ENCODE peak calls at places on chromosomes 13 and 19, in seven cellular contexts. One of them, this sample, is unnamed.

GRCh38 chr13:81568824-81569223 is 1227.9 kb upstream of the SPRY2 start:
- DNase-seq in ovary: no peak
- DNase-seq in HCT116: no peak
- DNase-seq in stomach: no peak
- DNase-seq in A549: no peak
- DNase-seq in right lobe of liver: no peak
- DNase-seq in spleen: no peak
- DNase-seq in this sample: no peak

GRCh38 chr13:80630685-80631121 is 289.8 kb upstream of the SPRY2 start:
- DNase-seq in ovary: no peak
- DNase-seq in right lobe of liver: no peak
- DNase-seq in A549: no peak
- DNase-seq in spleen: no peak
- DNase-seq in HCT116: no peak
- DNase-seq in stomach: no peak
- DNase-seq in this sample: no peak

GRCh38 chr13:94824601-94825000 is 112.3 kb upstream of the SOX21 start:
- DNase-seq in A549: no peak
- DNase-seq in stomach: no peak
- DNase-seq in HCT116: no peak
- DNase-seq in ovary: no peak
- DNase-seq in spleen: no peak
- DNase-seq in right lobe of liver: no peak
- DNase-seq in this sample: no peak

GRCh38 chr19:13441810-13442512 is 64.3 kb downstream of the CACNA1A start:
- DNase-seq in spleen: no peak
- DNase-seq in right lobe of liver: peak; percentile 21
- DNase-seq in HCT116: no peak
- DNase-seq in A549: no peak
- DNase-seq in ovary: peak; percentile 17
- DNase-seq in stomach: no peak
- DNase-seq in this sample: peak; percentile 5

GRCh38 chr19:18418034-18418724 is 1.0 kb upstream of the SSBP4 start:
- DNase-seq in HCT116: no peak
- DNase-seq in right lobe of liver: no peak
- DNase-seq in spleen: peak; percentile 85
- DNase-seq in A549: no peak
- DNase-seq in stomach: no peak
- DNase-seq in ovary: peak; percentile 76
- DNase-seq in this sample: no peak

GRCh38 chr13:30816733-30817132 is 81.4 kb downstream of the ALOX5AP start:
- DNase-seq in ovary: no peak
- DNase-seq in A549: no peak
- DNase-seq in HCT116: no peak
- DNase-seq in stomach: no peak
- DNase-seq in spleen: no peak
- DNase-seq in right lobe of liver: no peak
- DNase-seq in this sample: no peak

GRCh38 chr13:40875583-40875982 is 86.2 kb downstream of the SLC25A15 start:
- DNase-seq in ovary: no peak
- DNase-seq in spleen: no peak
- DNase-seq in stomach: no peak
- DNase-seq in A549: no peak
- DNase-seq in HCT116: no peak
- DNase-seq in right lobe of liver: no peak
- DNase-seq in this sample: peak; percentile 8

GRCh38 chr19:47891923-47892666 is 6.0 kb upstream of the SULT2A1 start:
- DNase-seq in A549: no peak
- DNase-seq in ovary: no peak
- DNase-seq in stomach: peak; percentile 41
- DNase-seq in spleen: peak; percentile 41
- DNase-seq in right lobe of liver: peak; percentile 66
- DNase-seq in HCT116: no peak
- DNase-seq in this sample: no peak

GRCh38 chr19:19866599-19867248 is 1.0 kb downstream of the ZNF253 start:
- DNase-seq in ovary: peak; percentile 28
- DNase-seq in right lobe of liver: no peak
- DNase-seq in stomach: no peak
- DNase-seq in A549: no peak
- DNase-seq in spleen: peak; percentile 78
- DNase-seq in HCT116: no peak
- DNase-seq in this sample: peak; percentile 44

GRCh38 chr19:39557791-39558622 is 18.0 kb upstream of the EID2 start:
- DNase-seq in HCT116: no peak
- DNase-seq in ovary: no peak
- DNase-seq in right lobe of liver: no peak
- DNase-seq in spleen: no peak
- DNase-seq in stomach: no peak
- DNase-seq in A549: no peak
- DNase-seq in this sample: no peak

GRCh38 chr19:2345794-2346663 is 14.0 kb upstream of the TMPRSS9 start:
- DNase-seq in right lobe of liver: peak; percentile 52
- DNase-seq in stomach: peak; percentile 80
- DNase-seq in HCT116: no peak
- DNase-seq in ovary: peak; percentile 68
- DNase-seq in A549: no peak
- DNase-seq in spleen: no peak
- DNase-seq in this sample: peak; percentile 40

GRCh38 chr19:19643158-19644053 is at the start of gene GMIP:
- DNase-seq in ovary: peak; percentile 80
- DNase-seq in spleen: peak; percentile 98
- DNase-seq in right lobe of liver: peak; percentile 86
- DNase-seq in A549: peak; percentile 55
- DNase-seq in stomach: peak; percentile 88
- DNase-seq in HCT116: peak; percentile 36
- DNase-seq in this sample: peak; percentile 78

GRCh38 chr19:952680-953500 is 27.1 kb downstream of the ARID3A start:
- DNase-seq in right lobe of liver: no peak
- DNase-seq in spleen: no peak
- DNase-seq in A549: no peak
- DNase-seq in ovary: peak; percentile 15
- DNase-seq in stomach: no peak
- DNase-seq in HCT116: no peak
- DNase-seq in this sample: no peak

GRCh38 chr13:77918391-77919261 is at the start of gene EDNRB:
- DNase-seq in ovary: peak; percentile 19
- DNase-seq in right lobe of liver: peak; percentile 40
- DNase-seq in spleen: peak; percentile 75
- DNase-seq in A549: peak; percentile 25
- DNase-seq in HCT116: no peak
- DNase-seq in stomach: peak; percentile 27
- DNase-seq in this sample: peak; percentile 42

GRCh38 chr19:35098413-35099049 is 17.1 kb upstream of the FXYD3 start:
- DNase-seq in ovary: no peak
- DNase-seq in HCT116: no peak
- DNase-seq in spleen: no peak
- DNase-seq in stomach: peak; percentile 85
- DNase-seq in right lobe of liver: peak; percentile 69
- DNase-seq in A549: no peak
- DNase-seq in this sample: peak; percentile 43
- H3K27ac ChIP-seq in ovary: no peak overlapping the region
- H3K27ac ChIP-seq in HCT116: no peak overlapping the region
- H3K27ac ChIP-seq in spleen: no peak overlapping the region
- H3K27ac ChIP-seq in stomach: no peak overlapping the region
- H3K27ac ChIP-seq in right lobe of liver: no peak overlapping the region
- H3K27ac ChIP-seq in A549: no peak overlapping the region
- H3K27ac ChIP-seq in this sample: no peak overlapping the region

GRCh38 chr19:16042533-16043085 is 33.7 kb upstream of the TPM4 start:
- DNase-seq in A549: no peak
- DNase-seq in right lobe of liver: no peak
- DNase-seq in stomach: no peak
- DNase-seq in HCT116: no peak
- DNase-seq in ovary: no peak
- DNase-seq in spleen: no peak
- DNase-seq in this sample: no peak

GRCh38 chr19:16040642-16041041 is 35.7 kb upstream of the TPM4 start:
- DNase-seq in HCT116: no peak
- DNase-seq in ovary: no peak
- DNase-seq in spleen: no peak
- DNase-seq in stomach: no peak
- DNase-seq in A549: no peak
- DNase-seq in right lobe of liver: no peak
- DNase-seq in this sample: no peak

GRCh38 chr19:16039545-16039944 is 36.8 kb upstream of the TPM4 start:
- DNase-seq in A549: no peak
- DNase-seq in stomach: no peak
- DNase-seq in right lobe of liver: no peak
- DNase-seq in HCT116: no peak
- DNase-seq in ovary: no peak
- DNase-seq in spleen: no peak
- DNase-seq in this sample: no peak

GRCh38 chr19:16043156-16043757 is 33.0 kb upstream of the TPM4 start:
- DNase-seq in ovary: no peak
- DNase-seq in A549: no peak
- DNase-seq in right lobe of liver: no peak
- DNase-seq in spleen: no peak
- DNase-seq in stomach: no peak
- DNase-seq in HCT116: no peak
- DNase-seq in this sample: no peak

DNA sequence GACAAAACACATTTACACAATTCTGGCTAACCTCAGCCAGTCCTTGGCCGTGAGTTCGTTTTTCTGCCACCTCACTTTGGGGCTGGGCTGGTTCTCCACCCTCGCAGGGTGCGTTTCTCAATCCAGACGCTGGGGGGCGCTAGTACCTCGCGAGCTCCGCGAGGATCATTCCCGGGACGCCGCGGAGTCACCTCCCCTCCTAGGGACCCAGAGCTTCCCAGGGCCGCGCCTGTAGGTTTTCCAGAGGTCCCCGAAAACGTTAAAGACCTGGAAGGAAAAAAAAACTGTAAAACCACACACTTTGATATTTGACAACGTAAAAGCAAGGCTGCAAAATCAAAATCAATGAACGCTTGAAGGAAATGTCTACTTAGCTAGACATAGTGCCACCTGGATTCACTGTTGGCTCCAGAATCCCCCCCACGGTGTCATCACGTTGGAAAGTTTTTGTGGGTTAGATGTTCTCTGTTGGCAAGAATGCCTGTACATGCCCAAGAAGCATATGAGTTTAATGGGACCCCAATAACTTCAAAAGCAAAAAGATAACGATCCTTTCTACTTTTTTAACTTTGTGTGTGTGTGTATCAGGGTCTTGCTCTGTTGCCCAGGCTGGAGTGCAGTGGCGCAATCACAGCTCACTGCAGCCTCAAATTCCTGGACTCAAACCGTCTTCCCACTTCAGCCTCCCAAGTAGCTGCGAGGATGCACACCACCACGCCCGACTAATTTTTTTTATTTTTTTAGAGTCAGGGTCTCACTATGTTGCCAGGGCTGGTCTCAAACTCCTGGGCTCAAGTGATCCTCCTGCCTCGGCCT is 34.5 kb upstream of the TPM4 start:
- DNase-seq in stomach: peak; percentile 87
- DNase-seq in ovary: peak; percentile 88
- DNase-seq in spleen: peak; percentile 94
- DNase-seq in right lobe of liver: peak; percentile 87
- DNase-seq in HCT116: peak; percentile 49
- DNase-seq in A549: peak; percentile 79
- DNase-seq in this sample: peak; percentile 69
- H3K4me3 ChIP-seq in stomach: peak overlapping the region; percentile 13
- H3K4me3 ChIP-seq in ovary: no peak overlapping the region
- H3K4me3 ChIP-seq in spleen: no peak overlapping the region
- H3K4me3 ChIP-seq in right lobe of liver: no peak overlapping the region
- H3K4me3 ChIP-seq in HCT116: peak overlapping the region; percentile 11
- H3K4me3 ChIP-seq in A549: peak overlapping the region; percentile 26
- H3K4me3 ChIP-seq in this sample: no peak overlapping the region

GRCh38 chr13:51501096-51501495 is 48.3 kb upstream of the INTS6 start:
- DNase-seq in HCT116: no peak
- DNase-seq in right lobe of liver: no peak
- DNase-seq in A549: no peak
- DNase-seq in ovary: no peak
- DNase-seq in stomach: no peak
- DNase-seq in spleen: no peak
- DNase-seq in this sample: no peak
- TF ChIP-seq POLR2A in HCT116: no peak
- TF ChIP-seq POLR2A in right lobe of liver: no peak
- TF ChIP-seq POLR2A in A549: no peak
- TF ChIP-seq POLR2A in ovary: no peak
- TF ChIP-seq POLR2A in stomach: no peak
- TF ChIP-seq POLR2A in spleen: no peak
- TF ChIP-seq POLR2A in this sample: no peak

GRCh38 chr13:28958018-28958417 is 137.9 kb downstream of the MTUS2 start:
- DNase-seq in stomach: no peak
- DNase-seq in HCT116: no peak
- DNase-seq in A549: no peak
- DNase-seq in ovary: no peak
- DNase-seq in right lobe of liver: no peak
- DNase-seq in spleen: no peak
- DNase-seq in this sample: no peak
- H3K27ac ChIP-seq in stomach: no peak overlapping the region
- H3K27ac ChIP-seq in HCT116: no peak overlapping the region
- H3K27ac ChIP-seq in A549: no peak overlapping the region
- H3K27ac ChIP-seq in ovary: no peak overlapping the region
- H3K27ac ChIP-seq in right lobe of liver: no peak overlapping the region
- H3K27ac ChIP-seq in spleen: no peak overlapping the region
- H3K27ac ChIP-seq in this sample: no peak overlapping the region

GRCh38 chr13:23612182-23612581 is 42.0 kb downstream of the TNFRSF19 start:
- DNase-seq in HCT116: no peak
- DNase-seq in spleen: no peak
- DNase-seq in right lobe of liver: no peak
- DNase-seq in stomach: no peak
- DNase-seq in ovary: no peak
- DNase-seq in A549: no peak
- DNase-seq in this sample: no peak

GRCh38 chr13:23608704-23609413 is 38.6 kb downstream of the TNFRSF19 start:
- DNase-seq in stomach: no peak
- DNase-seq in HCT116: no peak
- DNase-seq in A549: no peak
- DNase-seq in right lobe of liver: peak; percentile 47
- DNase-seq in ovary: peak; percentile 44
- DNase-seq in spleen: peak; percentile 88
- DNase-seq in this sample: peak; percentile 27

GRCh38 chr13:23610966-23611486 is 40.8 kb downstream of the TNFRSF19 start:
- DNase-seq in spleen: no peak
- DNase-seq in A549: no peak
- DNase-seq in stomach: no peak
- DNase-seq in right lobe of liver: no peak
- DNase-seq in HCT116: no peak
- DNase-seq in ovary: no peak
- DNase-seq in this sample: peak; percentile 39

GRCh38 chr13:23609414-23610186 is 39.4 kb downstream of the TNFRSF19 start:
- DNase-seq in stomach: no peak
- DNase-seq in spleen: no peak
- DNase-seq in HCT116: no peak
- DNase-seq in right lobe of liver: no peak
- DNase-seq in ovary: peak; percentile 38
- DNase-seq in A549: no peak
- DNase-seq in this sample: peak; percentile 79

DNA sequence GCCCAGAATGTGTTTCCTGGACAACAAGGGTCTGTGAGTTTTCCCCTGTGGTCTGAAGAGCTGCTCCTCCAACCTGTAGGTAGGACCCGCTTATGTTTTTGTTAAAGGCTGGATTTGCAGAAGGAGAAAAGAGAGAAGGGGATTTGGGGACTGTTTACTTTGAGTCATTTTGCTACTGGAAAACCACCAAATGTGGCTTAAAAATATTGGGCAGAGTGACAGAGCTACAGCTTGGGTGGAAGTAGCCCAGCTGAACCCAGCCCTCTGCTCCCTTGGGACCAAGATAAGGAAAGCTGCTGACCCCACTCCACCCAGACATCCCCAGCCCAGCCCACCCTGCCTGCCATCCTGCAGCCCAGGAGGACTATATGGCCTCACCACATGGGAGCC is 40.0 kb downstream of the TNFRSF19 start:
- DNase-seq in HCT116: no peak
- DNase-seq in A549: no peak
- DNase-seq in ovary: no peak
- DNase-seq in right lobe of liver: no peak
- DNase-seq in spleen: no peak
- DNase-seq in stomach: no peak
- DNase-seq in this sample: no peak
- H3K4me3 ChIP-seq in HCT116: no peak overlapping the region
- H3K4me3 ChIP-seq in A549: no peak overlapping the region
- H3K4me3 ChIP-seq in ovary: no peak overlapping the region
- H3K4me3 ChIP-seq in right lobe of liver: no peak overlapping the region
- H3K4me3 ChIP-seq in spleen: no peak overlapping the region
- H3K4me3 ChIP-seq in stomach: peak overlapping the region; percentile 29
- H3K4me3 ChIP-seq in this sample: no peak overlapping the region